ENCODE peak calls at places on chromosomes 11 and 22, in eight cellular contexts. R is stimulated activated CD8-positive, alpha-beta memory T cell treated with anti-CD3 and anti-CD28 coated beads, Interleukin-4, amount 100 ng/mL, for 4 hours; F is fibroblast of lung; M is iris pigment epithelial cell; S is amygdala; P is PC-3; J is cardiac fibroblast; G is adrenal gland. I is an unnamed sample.

GRCh38 chr11:68164437-68164836 is 43.2 kb upstream of the CHKA start:
- DNase-seq in R (no peak), F (peak; percentile 39), M (peak; percentile 68), S (no peak), P (peak; percentile 72), J (no peak), G (no peak), I (no peak)

GRCh38 chr22:45207981-45208664 is 32.6 kb downstream of the KIAA0930 start:
- DNase-seq in R (no peak), F (peak; percentile 79), M (peak; percentile 76), S (no peak), P (peak; percentile 79), J (no peak), G (no peak), I (no peak)

GRCh38 chr11:68598816-68599653 is 85.3 kb upstream of the GAL start:
- DNase-seq in R (no peak), F (peak; percentile 59), M (no peak), S (no peak), P (no peak), J (peak; percentile 5), G (no peak), I (no peak)

GRCh38 chr11:33885338-33886005 is 6.4 kb downstream of the LMO2 start:
- DNase-seq in R (no peak), F (no peak), M (no peak), S (no peak), P (no peak), J (no peak), G (no peak), I (no peak)

GRCh38 chr22:31585161-31585859 is 76.7 kb downstream of the PISD start:
- DNase-seq in R (no peak), F (peak; percentile 33), M (peak; percentile 92), S (no peak), P (no peak), J (peak; percentile 69), G (no peak), I (no peak)

GRCh38 chr11:70068345-70068744 is 9.8 kb upstream of the ANO1 start:
- DNase-seq in R (no peak), F (no peak), M (no peak), S (no peak), P (no peak), J (no peak), G (no peak), I (peak; percentile 25)

GRCh38 chr11:96189351-96189750 is 153.6 kb downstream of the MAML2 start:
- DNase-seq in R (no peak), F (no peak), M (no peak), S (no peak), P (no peak), J (no peak), G (no peak), I (no peak)

GRCh38 chr11:62145261-62145871 is 21.6 kb downstream of the INCENP start:
- DNase-seq in R (no peak), F (no peak), M (no peak), S (no peak), P (no peak), J (no peak), G (peak; percentile 11), I (no peak)

GRCh38 chr11:10937416-10937815 is 79.6 kb upstream of the ZBED5 start:
- DNase-seq in R (no peak), F (no peak), M (no peak), S (no peak), P (no peak), J (no peak), G (no peak), I (no peak)

GRCh38 chr11:25961539-25961938 is 370.4 kb upstream of the ANO3 start:
- DNase-seq in R (no peak), F (no peak), M (no peak), S (no peak), P (peak; percentile 4), J (no peak), G (no peak), I (no peak)

GRCh38 chr11:120832609-120833221 is 191.2 kb upstream of the TBCEL start:
- DNase-seq in R (no peak), F (peak; percentile 7), M (no peak), S (peak; percentile 44), P (no peak), J (no peak), G (no peak), I (no peak)

GRCh38 chr22:42156597-42156996 is 26.0 kb upstream of the CYP2D6 start:
- DNase-seq in R (no peak), F (no peak), M (no peak), S (no peak), P (no peak), J (no peak), G (no peak), I (no peak)

GRCh38 chr11:75113049-75113448 is 16.4 kb upstream of the OR2AT4 start:
- DNase-seq in R (no peak), F (no peak), M (no peak), S (no peak), P (no peak), J (no peak), G (no peak), I (no peak)

GRCh38 chr22:24706732-24707476 is 67.6 kb downstream of the PIWIL3 start:
- DNase-seq in R (no peak), F (no peak), M (no peak), S (no peak), P (no peak), J (no peak), G (no peak), I (no peak)